ENCODE peak calls at places on chromosomes 4 and X, in eight cellular contexts. One of them, this sample, is unnamed.

GRCh38 chr4:91228659-91229058 is 1075.1 kb upstream of the GRID2 start:
- DNase-seq in K562: no peak
- DNase-seq in HL-60: no peak
- DNase-seq in HepG2: no peak
- DNase-seq in HCT116: no peak
- DNase-seq in GM12878: no peak
- DNase-seq in GM23338: no peak
- DNase-seq in SK-N-SH: peak; percentile 9
- DNase-seq in this sample: no peak

GRCh38 chr4:143320113-143320512 is 16.6 kb upstream of the GAB1 start:
- DNase-seq in K562: no peak
- DNase-seq in HL-60: no peak
- DNase-seq in HepG2: no peak
- DNase-seq in HCT116: no peak
- DNase-seq in GM12878: no peak
- DNase-seq in GM23338: no peak
- DNase-seq in SK-N-SH: no peak
- DNase-seq in this sample: no peak

GRCh38 chr4:73606465-73606974 is 13.7 kb downstream of the RASSF6 start:
- DNase-seq in K562: no peak
- DNase-seq in HL-60: no peak
- DNase-seq in HepG2: no peak
- DNase-seq in HCT116: no peak
- DNase-seq in GM12878: peak; percentile 74
- DNase-seq in GM23338: no peak
- DNase-seq in SK-N-SH: no peak
- DNase-seq in this sample: no peak

GRCh38 chrX:72330131-72330530 is 24.4 kb upstream of the CITED1 start:
- DNase-seq in K562: no peak
- DNase-seq in HL-60: no peak
- DNase-seq in HepG2: no peak
- DNase-seq in HCT116: no peak
- DNase-seq in GM12878: no peak
- DNase-seq in GM23338: no peak
- DNase-seq in SK-N-SH: no peak
- DNase-seq in this sample: no peak

GRCh38 chr4:95979961-95980876 is 140.3 kb downstream of the PDHA2 start:
- DNase-seq in K562: no peak
- DNase-seq in HL-60: no peak
- DNase-seq in HepG2: no peak
- DNase-seq in HCT116: no peak
- DNase-seq in GM12878: no peak
- DNase-seq in GM23338: no peak
- DNase-seq in SK-N-SH: no peak
- DNase-seq in this sample: no peak

GRCh38 chr4:3769642-3770184 is 3.5 kb downstream of the ADRA2C start:
- DNase-seq in K562: no peak
- DNase-seq in HL-60: no peak
- DNase-seq in HepG2: no peak
- DNase-seq in HCT116: no peak
- DNase-seq in GM12878: no peak
- DNase-seq in GM23338: no peak
- DNase-seq in SK-N-SH: no peak
- DNase-seq in this sample: no peak

GRCh38 chrX:115408736-115409390 is 119.3 kb downstream of the LUZP4 start:
- DNase-seq in K562: no peak
- DNase-seq in HL-60: no peak
- DNase-seq in HepG2: no peak
- DNase-seq in HCT116: no peak
- DNase-seq in GM12878: no peak
- DNase-seq in GM23338: no peak
- DNase-seq in SK-N-SH: no peak
- DNase-seq in this sample: no peak

GRCh38 chr4:125464146-125464545 is 149.4 kb downstream of the FAT4 start:
- DNase-seq in K562: no peak
- DNase-seq in HL-60: no peak
- DNase-seq in HepG2: no peak
- DNase-seq in HCT116: no peak
- DNase-seq in GM12878: no peak
- DNase-seq in GM23338: no peak
- DNase-seq in SK-N-SH: no peak
- DNase-seq in this sample: no peak

GRCh38 chr4:24686866-24687672 is 102.7 kb upstream of the DHX15 start:
- DNase-seq in K562: peak; percentile 60
- DNase-seq in HL-60: no peak
- DNase-seq in HepG2: peak; percentile 17
- DNase-seq in HCT116: peak; percentile 36
- DNase-seq in GM12878: no peak
- DNase-seq in GM23338: peak; percentile 78
- DNase-seq in SK-N-SH: peak; percentile 26
- DNase-seq in this sample: peak; percentile 8

GRCh38 chrX:115894087-115894486 is 276.5 kb upstream of the AGTR2 start:
- DNase-seq in K562: peak; percentile 45
- DNase-seq in HL-60: peak; percentile 34
- DNase-seq in HepG2: peak; percentile 63
- DNase-seq in HCT116: peak; percentile 2
- DNase-seq in GM12878: peak; percentile 58
- DNase-seq in GM23338: no peak
- DNase-seq in SK-N-SH: peak; percentile 62
- DNase-seq in this sample: no peak

GRCh38 chr4:5774416-5775056 is 63.5 kb downstream of the EVC start:
- DNase-seq in K562: no peak
- DNase-seq in HL-60: no peak
- DNase-seq in HepG2: no peak
- DNase-seq in HCT116: no peak
- DNase-seq in GM12878: no peak
- DNase-seq in GM23338: no peak
- DNase-seq in SK-N-SH: no peak
- DNase-seq in this sample: no peak

GRCh38 chr4:175444512-175444911 is 367.6 kb downstream of the GPM6A start:
- DNase-seq in K562: no peak
- DNase-seq in HL-60: no peak
- DNase-seq in HepG2: no peak
- DNase-seq in HCT116: no peak
- DNase-seq in GM12878: no peak
- DNase-seq in GM23338: no peak
- DNase-seq in SK-N-SH: no peak
- DNase-seq in this sample: no peak
- TF ChIP-seq POLR2AphosphoS5 in K562: no peak
- TF ChIP-seq POLR2AphosphoS5 in HL-60: no peak
- TF ChIP-seq POLR2AphosphoS5 in HepG2: no peak
- TF ChIP-seq POLR2AphosphoS5 in HCT116: no peak
- TF ChIP-seq POLR2AphosphoS5 in GM12878: no peak
- TF ChIP-seq POLR2AphosphoS5 in GM23338: no peak
- TF ChIP-seq POLR2AphosphoS5 in SK-N-SH: no peak
- TF ChIP-seq POLR2AphosphoS5 in this sample: no peak

GRCh38 chr4:183441276-183441675 is 3.2 kb upstream of the CDKN2AIP start:
- DNase-seq in K562: no peak
- DNase-seq in HL-60: no peak
- DNase-seq in HepG2: no peak
- DNase-seq in HCT116: no peak
- DNase-seq in GM12878: no peak
- DNase-seq in GM23338: no peak
- DNase-seq in SK-N-SH: no peak
- DNase-seq in this sample: no peak
- H3K27ac ChIP-seq in K562: no peak overlapping the region
- H3K27ac ChIP-seq in HL-60: no peak overlapping the region
- H3K27ac ChIP-seq in HepG2: no peak overlapping the region
- H3K27ac ChIP-seq in HCT116: no peak overlapping the region
- H3K27ac ChIP-seq in GM12878: no peak overlapping the region
- H3K27ac ChIP-seq in GM23338: no peak overlapping the region
- H3K27ac ChIP-seq in SK-N-SH: no peak overlapping the region
- H3K27ac ChIP-seq in this sample: peak overlapping the region; percentile 98

GRCh38 chr4:56641494-56642051 is 39.5 kb downstream of the HOPX start:
- DNase-seq in K562: no peak
- DNase-seq in HL-60: no peak
- DNase-seq in HepG2: no peak
- DNase-seq in HCT116: peak; percentile 80
- DNase-seq in GM12878: no peak
- DNase-seq in GM23338: no peak
- DNase-seq in SK-N-SH: no peak
- DNase-seq in this sample: peak; percentile 64
- TF ChIP-seq REST in K562: no peak
- TF ChIP-seq REST in HL-60: no peak
- TF ChIP-seq REST in HepG2: no peak
- TF ChIP-seq REST in HCT116: no peak
- TF ChIP-seq REST in GM12878: no peak
- TF ChIP-seq REST in GM23338: no peak
- TF ChIP-seq REST in SK-N-SH: no peak
- TF ChIP-seq REST in this sample: no peak

GRCh38 chr4:118898684-118899138 is 10.1 kb downstream of the SYNPO2 start:
- DNase-seq in K562: no peak
- DNase-seq in HL-60: no peak
- DNase-seq in HepG2: no peak
- DNase-seq in HCT116: no peak
- DNase-seq in GM12878: no peak
- DNase-seq in GM23338: no peak
- DNase-seq in SK-N-SH: no peak
- DNase-seq in this sample: no peak
- TF ChIP-seq POLR2AphosphoS5 in K562: no peak
- TF ChIP-seq POLR2AphosphoS5 in HL-60: no peak
- TF ChIP-seq POLR2AphosphoS5 in HepG2: no peak
- TF ChIP-seq POLR2AphosphoS5 in HCT116: no peak
- TF ChIP-seq POLR2AphosphoS5 in GM12878: no peak
- TF ChIP-seq POLR2AphosphoS5 in GM23338: no peak
- TF ChIP-seq POLR2AphosphoS5 in SK-N-SH: no peak
- TF ChIP-seq POLR2AphosphoS5 in this sample: no peak

GRCh38 chr4:26330946-26331345 is 10.1 kb downstream of the RBPJ start:
- DNase-seq in K562: no peak
- DNase-seq in HL-60: peak; percentile 48
- DNase-seq in HepG2: peak; percentile 21
- DNase-seq in HCT116: no peak
- DNase-seq in GM12878: no peak
- DNase-seq in GM23338: peak; percentile 71
- DNase-seq in SK-N-SH: no peak
- DNase-seq in this sample: no peak
- H3K27ac ChIP-seq in K562: no peak overlapping the region
- H3K27ac ChIP-seq in HL-60: peak overlapping the region; percentile 14
- H3K27ac ChIP-seq in HepG2: no peak overlapping the region
- H3K27ac ChIP-seq in HCT116: no peak overlapping the region
- H3K27ac ChIP-seq in GM12878: no peak overlapping the region
- H3K27ac ChIP-seq in GM23338: peak overlapping the region; percentile 26
- H3K27ac ChIP-seq in SK-N-SH: no peak overlapping the region
- H3K27ac ChIP-seq in this sample: no peak overlapping the region

DNA sequence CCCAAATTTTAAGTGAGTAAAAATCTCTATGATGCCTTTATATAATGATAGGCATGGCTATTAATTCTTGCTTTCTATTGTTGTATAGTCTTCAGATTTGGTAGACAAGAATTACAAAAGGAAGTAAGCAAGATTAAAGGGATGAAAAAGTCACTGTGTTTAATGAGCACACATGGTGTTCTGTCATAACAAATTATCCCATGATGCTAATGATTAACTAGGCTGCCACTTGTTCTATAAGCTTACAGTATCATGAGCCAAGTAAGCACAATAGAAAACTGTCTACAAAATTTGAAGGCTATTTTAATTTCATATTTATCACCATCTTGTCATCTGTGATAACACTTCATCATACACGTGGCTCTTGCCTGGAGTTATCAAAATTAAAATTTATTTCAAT is 466.7 kb downstream of the GASK1B start:
- DNase-seq in K562: no peak
- DNase-seq in HL-60: no peak
- DNase-seq in HepG2: no peak
- DNase-seq in HCT116: no peak
- DNase-seq in GM12878: no peak
- DNase-seq in GM23338: no peak
- DNase-seq in SK-N-SH: no peak
- DNase-seq in this sample: no peak
- TF ChIP-seq REST in K562: no peak
- TF ChIP-seq REST in HL-60: no peak
- TF ChIP-seq REST in HepG2: no peak
- TF ChIP-seq REST in HCT116: no peak
- TF ChIP-seq REST in GM12878: no peak
- TF ChIP-seq REST in GM23338: no peak
- TF ChIP-seq REST in SK-N-SH: no peak
- TF ChIP-seq REST in this sample: no peak

GRCh38 chrX:123753656-123754350 is 21.0 kb upstream of the THOC2 start:
- DNase-seq in K562: no peak
- DNase-seq in HL-60: no peak
- DNase-seq in HepG2: no peak
- DNase-seq in HCT116: no peak
- DNase-seq in GM12878: no peak
- DNase-seq in GM23338: no peak
- DNase-seq in SK-N-SH: no peak
- DNase-seq in this sample: no peak

GRCh38 chrX:123755107-123755506 is 22.3 kb upstream of the THOC2 start:
- DNase-seq in K562: no peak
- DNase-seq in HL-60: no peak
- DNase-seq in HepG2: no peak
- DNase-seq in HCT116: no peak
- DNase-seq in GM12878: no peak
- DNase-seq in GM23338: no peak
- DNase-seq in SK-N-SH: no peak
- DNase-seq in this sample: no peak

GRCh38 chrX:123756320-123756719 is 23.5 kb upstream of the THOC2 start:
- DNase-seq in K562: no peak
- DNase-seq in HL-60: no peak
- DNase-seq in HepG2: no peak
- DNase-seq in HCT116: no peak
- DNase-seq in GM12878: no peak
- DNase-seq in GM23338: no peak
- DNase-seq in SK-N-SH: no peak
- DNase-seq in this sample: no peak
- TF ChIP-seq POLR2AphosphoS5 in K562: no peak
- TF ChIP-seq POLR2AphosphoS5 in HL-60: no peak
- TF ChIP-seq POLR2AphosphoS5 in HepG2: no peak
- TF ChIP-seq POLR2AphosphoS5 in HCT116: no peak
- TF ChIP-seq POLR2AphosphoS5 in GM12878: no peak
- TF ChIP-seq POLR2AphosphoS5 in GM23338: no peak
- TF ChIP-seq POLR2AphosphoS5 in SK-N-SH: no peak
- TF ChIP-seq POLR2AphosphoS5 in this sample: no peak

This sample was measured in Panc1.